ENCODE peak calls at places on chromosome 6, in seven cellular contexts. O is dorsolateral prefrontal cortex, B is hippocampal formation, F is GM20000, Z is T-helper 9 cell, S is iPS-NIHi11, Y is GM12892. A is an unnamed sample.

GRCh38 chr6:157227202-157228166 is 95.8 kb downstream of the TMEM242 start:
- DNase-seq in S (no peak), O (no peak), F (no peak), Z (no peak), Y (no peak), B (no peak), A (no peak)

GRCh38 chr6:133973109-133973971 is 20.3 kb downstream of the TBPL1 start:
- DNase-seq in B (no peak), S (peak; percentile 46), F (peak; percentile 37), O (no peak), Y (no peak), Z (no peak), A (no peak)

GRCh38 chr6:24359640-24360454 is 2.0 kb upstream of the DCDC2 start:
- DNase-seq in O (peak; percentile 76), Y (peak; percentile 48), S (peak; percentile 82), Z (peak; percentile 66), F (peak; percentile 79), B (peak; percentile 26), A (peak; percentile 64)

GRCh38 chr6:167906899-167907298 is 80.2 kb downstream of the AFDN start:
- DNase-seq in O (peak; percentile 70), Y (no peak), Z (no peak), B (peak; percentile 65), S (peak; percentile 14), F (no peak), A (peak; percentile 59)

GRCh38 chr6:155186052-155186658 is 77.7 kb upstream of the CLDN20 start:
- DNase-seq in Z (no peak), B (no peak), Y (no peak), S (peak; percentile 30), O (no peak), F (no peak), A (no peak)

GRCh38 chr6:89381031-89381430 is 28.5 kb upstream of the UBE2J1 start:
- DNase-seq in S (no peak), O (no peak), Z (no peak), Y (no peak), F (no peak), B (no peak), A (no peak)

GRCh38 chr6:25122001-25122400 is 157.2 kb upstream of the CARMIL1 start:
- DNase-seq in Y (no peak), S (no peak), F (no peak), B (no peak), O (no peak), Z (no peak), A (no peak)

GRCh38 chr6:42141603-42142117 is 760 bp downstream of the C6orf132 start:
- DNase-seq in S (no peak), F (peak; percentile 34), B (no peak), O (no peak), Z (no peak), Y (no peak), A (no peak)

GRCh38 chr6:118280210-118280609 is 267.9 kb upstream of the PLN start:
- DNase-seq in Y (peak; percentile 4), F (peak; percentile 51), B (no peak), S (no peak), O (no peak), Z (no peak), A (no peak)

GRCh38 chr6:5231289-5231688 is 29.5 kb downstream of the LYRM4 start:
- DNase-seq in B (no peak), Y (no peak), S (no peak), F (no peak), O (no peak), Z (no peak), A (no peak)

GRCh38 chr6:149979293-149979692 is 15.6 kb downstream of the ULBP1 start:
- DNase-seq in O (no peak), F (no peak), S (no peak), B (no peak), Y (no peak), Z (no peak), A (no peak)

GRCh38 chr6:4253604-4254211 is 118.3 kb upstream of the ECI2 start:
- DNase-seq in F (no peak), Y (no peak), O (no peak), S (no peak), B (no peak), Z (no peak), A (no peak)

GRCh38 chr6:107679457-107679856 is 144.7 kb downstream of the SCML4 start:
- DNase-seq in S (peak; percentile 73), Z (no peak), F (no peak), B (no peak), O (peak; percentile 51), Y (no peak), A (peak; percentile 23)

GRCh38 chr6:129890164-129890563 is 29.0 kb upstream of the TMEM244 start:
- DNase-seq in Y (no peak), O (no peak), F (no peak), Z (no peak), B (no peak), S (no peak), A (no peak)